ENCODE peak calls at places on chromosomes 4 and X, in five cellular contexts. T, F, Y, R and G are unnamed samples.

GRCh38 chr4:70945046-70945445 is 42.9 kb downstream of the MOB1B start:
- DNase-seq in T (no peak), F (peak; percentile 53), Y (no peak), R (no peak), G (no peak)

GRCh38 chrX:87914726-87915125 is 397.1 kb downstream of the KLHL4 start:
- DNase-seq in T (no peak), F (no peak), Y (no peak), R (no peak), G (no peak)

GRCh38 chrX:30301203-30301602 is 8.0 kb downstream of the NR0B1 start:
- DNase-seq in T (no peak), F (no peak), Y (no peak), R (no peak), G (no peak)

GRCh38 chrX:11555759-11556158 is 110.0 kb downstream of the ARHGAP6 start:
- DNase-seq in T (no peak), F (no peak), Y (no peak), R (no peak), G (no peak)

GRCh38 chr4:3047464-3048286 is 26.7 kb downstream of the HTT-AS start:
- DNase-seq in T (peak; percentile 71), F (peak; percentile 21), Y (peak; percentile 61), R (peak; percentile 56), G (no peak)

GRCh38 chr4:98716796-98717195 is 58.4 kb upstream of the TSPAN5 start:
- DNase-seq in T (no peak), F (no peak), Y (no peak), R (no peak), G (no peak)

GRCh38 chr4:111618908-111619307 is 526.3 kb upstream of the FAM241A start:
- DNase-seq in T (no peak), F (no peak), Y (no peak), R (no peak), G (no peak)

GRCh38 chr4:123284166-123284565 is 112.4 kb upstream of the SPRY1 start:
- DNase-seq in T (no peak), F (no peak), Y (no peak), R (no peak), G (no peak)

GRCh38 chr4:153765836-153766235 is 6.0 kb upstream of the RNF175 start:
- DNase-seq in T (no peak), F (no peak), Y (no peak), R (no peak), G (no peak)

GRCh38 chrX:16479206-16479869 is 170.6 kb upstream of the S100G start:
- DNase-seq in T (no peak), F (no peak), Y (peak; percentile 30), R (no peak), G (no peak)

GRCh38 chr4:165464813-165465381 is 86.1 kb downstream of the CPE start:
- DNase-seq in T (no peak), F (no peak), Y (peak; percentile 49), R (no peak), G (no peak)

GRCh38 chr4:43990968-43991367 is 457.6 kb downstream of the KCTD8 start:
- DNase-seq in T (no peak), F (no peak), Y (no peak), R (no peak), G (no peak)

GRCh38 chr4:6851962-6852361 is 57.7 kb upstream of the TBC1D14 start:
- DNase-seq in T (no peak), F (no peak), Y (no peak), R (no peak), G (no peak)

GRCh38 chr4:180059216-180059881 is 2183.9 kb upstream of the TENM3 start:
- DNase-seq in T (peak; percentile 31), F (no peak), Y (peak; percentile 8), R (no peak), G (no peak)

GRCh38 chr4:54015421-54016065 is 48.9 kb downstream of the CHIC2 start:
- DNase-seq in T (no peak), F (no peak), Y (no peak), R (no peak), G (no peak)

GRCh38 chr4:52957220-52957686 is 95.1 kb downstream of the RASL11B start:
- DNase-seq in T (no peak), F (no peak), Y (peak; percentile 68), R (peak; percentile 37), G (no peak)

GRCh38 chrX:24425806-24426205 is 39.3 kb upstream of the PDK3 start:
- DNase-seq in T (no peak), F (no peak), Y (no peak), R (no peak), G (no peak)

GRCh38 chr4:173504181-173504503 is 25.9 kb downstream of the HAND2 start:
- DNase-seq in T (peak; percentile 3), F (no peak), Y (no peak), R (no peak), G (no peak)

GRCh38 chrX:53190363-53190960 is 34.5 kb downstream of the KDM5C start:
- DNase-seq in T (peak; percentile 9), F (no peak), Y (no peak), R (no peak), G (no peak)

GRCh38 chr4:146488495-146489174 is 33.1 kb downstream of the SLC10A7 start:
- DNase-seq in T (no peak), F (peak; percentile 2), Y (no peak), R (no peak), G (peak; percentile 83)

GRCh38 chr4:10226756-10227155 is 110.2 kb upstream of the WDR1 start:
- DNase-seq in T (no peak), F (no peak), Y (no peak), R (no peak), G (no peak)

GRCh38 chrX:96861228-96861627 is 22.5 kb upstream of the RPA4 start:
- DNase-seq in T (no peak), F (no peak), Y (no peak), R (no peak), G (no peak)

GRCh38 chr4:78220283-78220682 is 163.2 kb downstream of the FRAS1 start:
- DNase-seq in T (no peak), F (no peak), Y (no peak), R (no peak), G (no peak)

GRCh38 chr4:14856076-14856926 is 146.0 kb upstream of the CPEB2 start:
- DNase-seq in T (no peak), F (no peak), Y (peak; percentile 83), R (peak; percentile 54), G (peak; percentile 91)

GRCh38 chrX:153818571-153819397 is 11.6 kb downstream of the PDZD4 start:
- DNase-seq in T (peak; percentile 65), F (no peak), Y (peak; percentile 31), R (no peak), G (no peak)